ENCODE peak calls at places on chromosome 3, in six cellular contexts. A is breast epithelium, X is spleen, P is transverse colon, Z is sigmoid colon, U is endothelial cell of umbilical vein. D is an unnamed sample. For H3K4me1, the result is how much of the 10 kb centered on the place peaks cover.

GRCh38 chr3:106609666-106610301 is 741.0 kb upstream of the CBLB start:
- DNase-seq in P (peak), U (peak), Z (peak), A (no peak), X (no peak), D (peak)

GRCh38 chr3:55704521-55704920 is 217.4 kb upstream of the WNT5A start:
- DNase-seq in U (no peak), Z (no peak), X (no peak), P (no peak), A (no peak), D (no peak)

GRCh38 chr3:196992461-196993065 is 23.9 kb upstream of the PIGZ start:
- DNase-seq in U (no peak), X (peak), Z (peak), A (no peak), P (no peak), D (no peak)

GRCh38 chr3:19489936-19490335 is 341.6 kb downstream of the KCNH8 start:
- DNase-seq in A (no peak), U (no peak), P (no peak), Z (no peak), X (no peak), D (no peak)

GRCh38 chr3:190566043-190566933 is 52.4 kb downstream of the IL1RAP start:
- DNase-seq in P (peak), X (peak), U (peak), Z (peak), A (peak), D (peak)

GRCh38 chr3:16770021-16770420 is 114.7 kb upstream of the PLCL2 start:
- DNase-seq in A (no peak), Z (no peak), P (no peak), U (no peak), X (no peak), D (no peak)

GRCh38 chr3:128503751-128504532 is 10.9 kb upstream of the GATA2 start:
- DNase-seq in P (no peak), X (peak), A (no peak), Z (peak), U (no peak), D (no peak)

GRCh38 chr3:8964436-8965370 is 1.4 kb upstream of the RAD18 start:
- DNase-seq in U (peak), P (peak), A (no peak), Z (no peak), X (no peak), D (peak)

GRCh38 chr3:53525765-53526761 is 31.7 kb downstream of the CACNA1D start:
- DNase-seq in U (no peak), Z (peak), X (no peak), A (no peak), P (peak), D (no peak)

GRCh38 chr3:47408839-47409229 is 28.0 kb downstream of the PTPN23 start:
- DNase-seq in A (no peak), X (no peak), P (no peak), Z (no peak), U (no peak), D (no peak)

GRCh38 chr3:184001761-184002160 is 15.9 kb downstream of the ABCC5 start:
- DNase-seq in X (no peak), U (no peak), Z (no peak), P (no peak), A (no peak), D (no peak)

GRCh38 chr3:98697225-98697624 is 65.9 kb upstream of the ST3GAL6 start:
- DNase-seq in A (no peak), X (no peak), P (no peak), Z (no peak), U (no peak), D (no peak)

GRCh38 chr3:79729096-79729495 is 38.7 kb downstream of the ROBO1 start:
- DNase-seq in A (no peak), U (peak), Z (no peak), P (no peak), X (no peak), D (no peak)

GRCh38 chr3:66553714-66554113 is 52.9 kb upstream of the LRIG1 start:
- DNase-seq in U (no peak), Z (no peak), P (no peak), X (no peak), A (no peak), D (no peak)

GRCh38 chr3:124397088-124397487 is 333.2 kb upstream of the UMPS start:
- DNase-seq in A (no peak), P (no peak), U (no peak), X (no peak), Z (no peak), D (no peak)

GRCh38 chr3:111519193-111519592 is 22.8 kb upstream of the CD96 start:
- DNase-seq in A (no peak), U (no peak), X (no peak), P (no peak), Z (no peak), D (no peak)

GRCh38 chr3:80000022-80000421 is 232.2 kb upstream of the ROBO1 start:
- DNase-seq in P (no peak), Z (no peak), X (no peak), A (no peak), U (peak), D (no peak)

GRCh38 chr3:71681224-71681668 is 44.0 kb downstream of the EIF4E3 start:
- DNase-seq in P (peak), A (peak), X (no peak), Z (peak), U (peak), D (peak)

GRCh38 chr3:140760324-140761075 is 82.6 kb downstream of the TRIM42 start:
- DNase-seq in U (no peak), A (no peak), X (no peak), Z (no peak), P (no peak), D (no peak)

GRCh38 chr3:113897373-113897777 is 50.4 kb upstream of the ZDHHC23 start:
- DNase-seq in Z (no peak), X (no peak), P (peak), U (no peak), A (no peak), D (peak)

GRCh38 chr3:48180021-48180420 is 8.2 kb downstream of the CDC25A start:
- DNase-seq in U (no peak), A (no peak), X (no peak), Z (no peak), P (no peak), D (no peak)

GRCh38 chr3:118607915-118608820 is 426.5 kb downstream of the IGSF11 start:
- DNase-seq in A (no peak), Z (no peak), P (no peak), X (no peak), U (no peak), D (no peak)

GRCh38 chr3:94098487-94098886 is 35.6 kb downstream of the NSUN3 start:
- DNase-seq in P (no peak), Z (no peak), U (peak), X (no peak), A (no peak), D (no peak)

GRCh38 chr3:114887806-114888205 is 259.3 kb downstream of the ZBTB20 start:
- DNase-seq in U (no peak), A (no peak), X (no peak), Z (no peak), P (no peak), D (no peak)

GRCh38 chr3:23993556-23994246 is 48.6 kb downstream of the NR1D2 start:
- DNase-seq in U (peak), A (no peak), P (no peak), Z (no peak), X (no peak), D (no peak)

GRCh38 chr3:176734146-176734545 is 463.1 kb downstream of the TBL1XR1 start:
- DNase-seq in Z (no peak), X (no peak), U (no peak), P (no peak), A (no peak), D (no peak)

GRCh38 chr3:48233542-48233941 is 7.4 kb upstream of the ZNF589 start:
- DNase-seq in X (no peak), U (no peak), A (no peak), P (no peak), Z (no peak), D (no peak)

GRCh38 chr3:105369501-105370371 is 3.0 kb downstream of the ALCAM start:
- DNase-seq in A (peak), Z (peak), P (peak), U (peak), X (peak), D (peak)

GRCh38 chr3:35936571-35936970 is 297.2 kb downstream of the ARPP21 start:
- DNase-seq in A (no peak), U (no peak), X (no peak), Z (no peak), P (no peak), D (no peak)

DNA sequence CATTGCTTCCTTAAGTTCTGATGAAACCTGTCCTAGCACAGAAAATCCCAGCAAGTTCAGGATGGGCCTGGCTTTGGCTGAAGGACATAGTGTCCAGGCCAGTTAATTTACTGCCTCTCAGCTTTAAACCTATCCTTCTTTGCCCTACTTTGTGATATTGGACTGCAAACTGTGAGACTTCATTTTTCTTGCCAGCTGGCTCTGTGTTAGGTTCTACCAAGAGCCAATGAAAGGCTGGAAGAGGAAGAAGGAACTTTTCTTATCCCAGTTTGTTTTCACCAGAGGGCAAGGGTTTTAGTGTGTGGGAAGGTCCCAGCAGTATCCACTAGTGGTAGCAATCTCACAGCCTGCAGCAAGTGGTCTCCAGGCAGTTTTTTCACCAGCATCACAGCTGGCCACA is 18.2 kb downstream of the DCUN1D1 start:
- DNase-seq in Z (no peak), P (no peak), U (no peak), A (no peak), X (no peak), D (peak)
- TF ChIP-seq POLR2AphosphoS5 in Z (peak), P (peak), U (no peak), A (no peak), X (no peak), D (peak)

GRCh38 chr3:59001675-59002074 is 48.1 kb downstream of the CFAP20DC start:
- DNase-seq in P (no peak), A (no peak), X (no peak), Z (no peak), U (no peak), D (no peak)

DNA sequence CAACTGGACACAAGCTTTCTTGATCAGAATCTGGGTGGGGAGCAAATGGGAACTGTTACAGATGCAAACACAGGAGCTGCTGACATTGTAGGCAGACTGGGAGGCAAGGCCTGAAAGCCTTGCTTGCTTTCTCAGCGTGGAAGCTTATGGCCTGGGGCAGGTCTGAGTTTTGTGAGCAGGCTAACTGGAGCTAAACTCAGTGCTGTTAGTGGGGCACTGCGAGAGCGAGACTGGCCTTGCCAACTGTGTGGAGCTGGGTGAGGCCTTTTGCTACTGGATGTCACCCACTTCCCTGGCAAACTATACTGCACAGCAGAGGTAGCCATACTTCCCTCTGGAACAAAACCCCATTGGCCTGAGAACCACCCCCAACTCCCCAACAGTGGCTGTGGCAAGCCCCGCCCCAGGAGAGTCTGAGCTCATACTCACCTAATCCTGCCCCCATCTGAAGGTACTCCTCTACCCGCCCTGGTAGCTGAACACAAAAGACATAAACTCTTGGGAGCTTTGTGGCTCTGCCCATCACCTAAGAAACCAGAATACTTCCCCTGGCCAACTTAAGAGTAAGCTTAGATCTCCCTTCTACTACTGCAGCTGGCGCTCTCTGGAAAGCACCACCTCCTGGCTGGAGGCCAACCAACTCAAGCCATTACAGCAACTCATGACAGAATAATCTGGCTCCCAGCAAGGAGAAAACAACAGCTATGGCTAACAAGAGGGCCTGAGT is 42.9 kb downstream of the CFAP20DC start:
- DNase-seq in Z (no peak), U (no peak), P (no peak), A (no peak), X (no peak), D (no peak)
- H3K4me1 ChIP-seq in Z (under half), U (under half), P (under half), A (under half), X (under half), D (under half)

GRCh38 chr3:18411541-18411940 is 13.6 kb downstream of the SATB1 start:
- DNase-seq in A (no peak), U (no peak), X (no peak), P (no peak), Z (no peak), D (no peak)
- TF ChIP-seq POLR2A in A (no peak), U (no peak), X (no peak), P (no peak), Z (no peak), D (no peak)

GRCh38 chr3:194135806-194136518 is at the start of gene HES1:
- DNase-seq in X (peak), A (peak), U (peak), Z (peak), P (peak), D (peak)

GRCh38 chr3:194138732-194139084 is 2.8 kb downstream of the HES1 start:
- DNase-seq in A (no peak), P (no peak), X (no peak), U (no peak), Z (no peak), D (no peak)

GRCh38 chr3:194136519-194137313 is 768 bp downstream of the HES1 start:
- DNase-seq in X (peak), Z (peak), A (no peak), U (peak), P (peak), D (peak)

GRCh38 chr3:194138098-194138474 is 2.1 kb downstream of the HES1 start:
- DNase-seq in X (no peak), Z (no peak), A (no peak), U (peak), P (no peak), D (no peak)

GRCh38 chr3:194137314-194138097 is 1.6 kb downstream of the HES1 start:
- DNase-seq in X (peak), A (peak), P (peak), U (peak), Z (peak), D (peak)
- TF ChIP-seq POLR2AphosphoS5 in X (peak), A (peak), P (peak), U (peak), Z (peak), D (peak)

GRCh38 chr3:151974067-151974466 is 100.6 kb downstream of the SUCNR1 start:
- DNase-seq in P (no peak), Z (no peak), X (no peak), U (peak), A (no peak), D (no peak)
- H3K4me1 ChIP-seq in P (under half), Z (under half), X (under half), U (under half), A (under half), D (under half)

GRCh38 chr3:101509811-101510210 is 3.2 kb downstream of the SENP7 start:
- DNase-seq in X (no peak), A (no peak), P (no peak), Z (no peak), U (peak), D (no peak)

GRCh38 chr3:101512521-101513418 is at the start of gene SENP7:
- DNase-seq in Z (peak), A (peak), X (peak), P (peak), U (peak), D (peak)

GRCh38 chr3:101509276-101509675 is 3.7 kb downstream of the SENP7 start:
- DNase-seq in Z (no peak), P (no peak), A (no peak), U (no peak), X (no peak), D (no peak)

GRCh38 chr3:101518421-101518871 is 5.4 kb upstream of the SENP7 start:
- DNase-seq in U (peak), A (no peak), X (no peak), Z (no peak), P (no peak), D (no peak)

GRCh38 chr3:101513419-101513986 is 491 bp upstream of the SENP7 start:
- DNase-seq in U (no peak), Z (no peak), P (no peak), X (no peak), A (no peak), D (no peak)
- TF ChIP-seq POLR2A in U (peak), Z (no peak), P (no peak), X (no peak), A (no peak), D (no peak)

GRCh38 chr3:148604270-148605085 is 93.2 kb upstream of the AGTR1 start:
- DNase-seq in A (no peak), X (no peak), U (no peak), P (no peak), Z (peak), D (no peak)

GRCh38 chr3:148612278-148612677 is 85.4 kb upstream of the AGTR1 start:
- DNase-seq in X (no peak), P (no peak), Z (no peak), A (no peak), U (no peak), D (no peak)

GRCh38 chr3:148605551-148605950 is 92.2 kb upstream of the AGTR1 start:
- DNase-seq in A (no peak), X (no peak), U (no peak), Z (no peak), P (no peak), D (no peak)

GRCh38 chr3:148601766-148602685 is 95.7 kb upstream of the AGTR1 start:
- DNase-seq in P (no peak), A (no peak), X (no peak), U (no peak), Z (no peak), D (no peak)

DNA sequence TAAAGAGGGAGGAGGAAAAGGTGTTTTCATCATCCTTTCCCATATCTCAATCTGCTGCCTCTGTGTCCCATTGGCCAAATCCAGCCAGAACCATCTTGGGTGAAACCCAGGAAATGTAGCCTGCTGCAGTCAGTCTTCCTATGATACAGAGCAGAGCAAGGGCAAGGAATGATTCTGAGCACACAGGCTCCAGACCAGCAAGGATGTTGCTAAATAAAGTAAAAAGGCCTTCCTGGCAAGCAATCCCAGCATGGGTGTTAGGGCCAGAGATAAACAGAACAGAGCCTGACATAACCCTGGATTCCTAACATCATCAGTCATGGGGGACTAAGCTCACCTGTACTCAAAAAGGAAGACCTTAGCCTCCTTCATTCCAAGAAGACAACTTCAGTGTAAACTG is 90.7 kb upstream of the AGTR1 start:
- DNase-seq in P (peak), Z (peak), U (no peak), X (no peak), A (no peak), D (no peak)
- TF ChIP-seq POLR2AphosphoS5 in P (peak), Z (peak), U (no peak), X (no peak), A (no peak), D (no peak)

GRCh38 chr3:172167892-172168648 is 128.7 kb downstream of the FNDC3B start:
- DNase-seq in A (no peak), Z (no peak), U (no peak), P (no peak), X (no peak), D (no peak)
- H3K4me1 ChIP-seq in A (under half), Z (under half), U (under half), P (under half), X (under half), D (under half)

GRCh38 chr3:187019542-187020072 is 89.3 kb downstream of the ST6GAL1 start:
- DNase-seq in P (no peak), A (no peak), U (no peak), X (no peak), Z (no peak), D (no peak)

GRCh38 chr3:187022403-187023029 is 92.2 kb downstream of the ST6GAL1 start:
- DNase-seq in Z (no peak), A (no peak), U (no peak), X (no peak), P (no peak), D (no peak)

GRCh38 chr3:187020376-187020775 is 90.0 kb downstream of the ST6GAL1 start:
- DNase-seq in A (no peak), X (no peak), U (no peak), Z (no peak), P (no peak), D (no peak)

GRCh38 chr3:187024561-187025226 is 94.4 kb downstream of the ST6GAL1 start:
- DNase-seq in Z (no peak), P (no peak), A (no peak), U (no peak), X (no peak), D (no peak)

GRCh38 chr3:187021748-187022402 is 91.5 kb downstream of the ST6GAL1 start:
- DNase-seq in A (no peak), P (no peak), U (no peak), Z (no peak), X (no peak), D (no peak)
- TF ChIP-seq POLR2A in A (no peak), P (peak), U (no peak), Z (no peak), X (peak), D (no peak)

D was measured in prostate gland.